ENCODE peak calls at places on chromosome 18, in nine cellular contexts. A is M059J; G is stimulated activated CD8-positive, alpha-beta memory T cell treated with anti-CD3 and anti-CD28 coated beads, Interleukin-15, amount 100 ng/mL, for 48 hours; W is DMS153; Q is activated T-helper 1 cell treated with anti-CD3 and anti-CD28 coated beads, Interleukin-12 subunit alpha, Interleukin-12 subunit beta, Interleukin-2, Interleukin-4 antibody, amounts not matched to agents 30 ng/mL and 10 ng/mL and 1 ng/mL, durations not matched to agents 14 hours and 24 hours and 36 hours; V is fibroblast of the aortic adventitia; X is glutamatergic neuron; T is NCI-H1694 treated with DMSO at 0.1 percent for 48 hours; S is naive thymus-derived CD4-positive, alpha-beta T cell. F is an unnamed sample.
A peak's percentile ranks its signal among the peaks of the same experiment; 100 is the strongest.

GRCh38 chr18:47772374-47773248 is 157.8 kb downstream of the SMAD2 start:
- DNase-seq in S (no peak), T (peak; percentile 3), A (peak; percentile 70), Q (peak; percentile 50), V (peak; percentile 53), X (peak; percentile 80), G (peak; percentile 24), W (peak; percentile 43), F (peak; percentile 88)

GRCh38 chr18:42268186-42268725 is 313.2 kb downstream of the PIK3C3 start:
- DNase-seq in G (no peak), X (no peak), A (peak; percentile 53), V (no peak), T (no peak), W (no peak), Q (no peak), S (no peak), F (peak; percentile 14)

GRCh38 chr18:13893418-13893760 is 21.9 kb downstream of the MC2R start:
- DNase-seq in T (no peak), A (no peak), Q (no peak), S (no peak), W (no peak), G (no peak), V (no peak), X (no peak), F (no peak)

GRCh38 chr18:46462523-46462922 is 194.5 kb downstream of the LOXHD1 start:
- DNase-seq in V (no peak), A (no peak), X (peak; percentile 40), S (no peak), Q (no peak), W (no peak), T (no peak), G (no peak), F (no peak)

GRCh38 chr18:48734460-48734859 is 195.6 kb downstream of the CTIF start:
- DNase-seq in A (peak; percentile 37), V (no peak), S (no peak), G (no peak), W (no peak), Q (no peak), X (no peak), T (no peak), F (no peak)

GRCh38 chr18:62341423-62341920 is 16.4 kb downstream of the TNFRSF11A start:
- DNase-seq in S (no peak), W (peak; percentile 27), V (no peak), X (no peak), Q (no peak), G (no peak), T (no peak), A (no peak), F (no peak)

GRCh38 chr18:23631746-23632145 is 31.0 kb downstream of the ANKRD29 start:
- DNase-seq in T (no peak), Q (no peak), A (no peak), W (peak; percentile 30), X (no peak), G (no peak), V (no peak), S (no peak), F (no peak)

GRCh38 chr18:24947521-24948305 is 404.3 kb downstream of the ZNF521 start:
- DNase-seq in T (no peak), W (no peak), X (no peak), S (no peak), V (no peak), Q (no peak), G (no peak), A (no peak), F (no peak)

GRCh38 chr18:49520661-49521145 is 33.7 kb upstream of the C18orf32 start:
- DNase-seq in A (peak; percentile 51), W (no peak), X (no peak), Q (no peak), G (no peak), V (peak; percentile 48), S (no peak), T (no peak), F (peak; percentile 71)

GRCh38 chr18:37676276-37676675 is 110.7 kb upstream of the CELF4 start:
- DNase-seq in W (no peak), X (no peak), A (no peak), S (no peak), T (no peak), V (no peak), Q (no peak), G (no peak), F (no peak)

GRCh38 chr18:3984163-3984757 is 470.8 kb downstream of the DLGAP1 start:
- DNase-seq in T (no peak), S (no peak), X (no peak), V (no peak), W (no peak), G (no peak), Q (no peak), A (no peak), F (no peak)

GRCh38 chr18:79914614-79915160 is 36.8 kb downstream of the SLC66A2 start:
- DNase-seq in V (no peak), W (no peak), G (no peak), Q (no peak), S (no peak), A (no peak), X (no peak), T (no peak), F (no peak)

GRCh38 chr18:63979409-63979908 is 9.6 kb downstream of the SERPINB8 start:
- DNase-seq in W (peak; percentile 52), G (no peak), V (peak; percentile 80), Q (peak; percentile 19), S (no peak), X (peak; percentile 41), A (peak; percentile 71), T (peak; percentile 24), F (peak; percentile 47)

GRCh38 chr18:13868501-13869271 is 44.7 kb downstream of the MC5R start:
- DNase-seq in Q (no peak), V (no peak), X (peak; percentile 34), T (no peak), A (no peak), S (no peak), W (no peak), G (no peak), F (no peak)

GRCh38 chr18:8073167-8073566 is 506.1 kb downstream of the PTPRM start:
- DNase-seq in X (no peak), A (no peak), G (no peak), Q (no peak), S (no peak), T (no peak), W (no peak), V (no peak), F (no peak)

GRCh38 chr18:77872166-77872565 is 622.5 kb downstream of the GALR1 start:
- DNase-seq in A (no peak), S (no peak), G (no peak), X (no peak), Q (no peak), V (no peak), T (no peak), W (no peak), F (no peak)

GRCh38 chr18:75226301-75226955 is 15.8 kb downstream of the TSHZ1 start:
- DNase-seq in W (no peak), X (peak; percentile 41), S (no peak), Q (no peak), V (no peak), A (no peak), G (no peak), T (no peak), F (no peak)

GRCh38 chr18:68459968-68460367 is 254.9 kb downstream of the TMX3 start:
- DNase-seq in X (no peak), G (no peak), W (no peak), Q (no peak), T (no peak), V (no peak), A (no peak), S (no peak), F (no peak)

GRCh38 chr18:23838801-23839366 is 149.6 kb downstream of the LAMA3 start:
- DNase-seq in W (no peak), T (no peak), S (no peak), G (no peak), Q (no peak), V (peak; percentile 32), X (no peak), A (peak; percentile 85), F (no peak)

GRCh38 chr18:50819027-50819726 is 639 bp downstream of the MRO start:
- DNase-seq in Q (no peak), T (no peak), X (no peak), W (no peak), V (peak; percentile 47), G (no peak), A (peak; percentile 15), S (no peak), F (peak; percentile 54)

GRCh38 chr18:37847544-37847943 is 281.9 kb upstream of the CELF4 start:
- DNase-seq in S (no peak), Q (no peak), A (no peak), V (no peak), G (no peak), T (no peak), X (no peak), W (no peak), F (no peak)

GRCh38 chr18:76462326-76462694 is 32.7 kb downstream of the ZNF516 start:
- DNase-seq in X (no peak), A (no peak), S (no peak), G (no peak), Q (no peak), T (no peak), V (no peak), W (no peak), F (no peak)

GRCh38 chr18:54086863-54087262 is 137.6 kb downstream of the MBD2 start:
- DNase-seq in T (no peak), G (no peak), S (no peak), V (no peak), Q (no peak), A (no peak), W (no peak), X (no peak), F (no peak)

GRCh38 chr18:48776641-48777025 is 174.1 kb downstream of the SMAD7 start:
- DNase-seq in T (peak; percentile 4), G (no peak), X (no peak), Q (no peak), S (no peak), W (no peak), V (no peak), A (no peak), F (no peak)

GRCh38 chr18:35983818-35984217 is 11.3 kb downstream of the RMP24 start:
- DNase-seq in X (no peak), Q (no peak), S (no peak), G (no peak), W (no peak), V (peak; percentile 14), T (no peak), A (no peak), F (no peak)

GRCh38 chr18:7585272-7585670 is 18.2 kb downstream of the PTPRM start:
- DNase-seq in Q (no peak), T (no peak), S (no peak), X (no peak), G (no peak), V (peak; percentile 44), A (no peak), W (no peak), F (no peak)

GRCh38 chr18:3350566-3351527 is 88.9 kb downstream of the MYL12B start:
- DNase-seq in W (no peak), Q (no peak), T (no peak), V (no peak), S (no peak), G (no peak), A (peak; percentile 83), X (no peak), F (no peak)

GRCh38 chr18:80009661-80010550 is 21.5 kb upstream of the TXNL4A start:
- DNase-seq in W (no peak), X (no peak), T (no peak), S (no peak), Q (no peak), G (no peak), V (peak; percentile 98), A (peak; percentile 99), F (no peak)

GRCh38 chr18:59546164-59546563 is 151.1 kb downstream of the CCBE1 start:
- DNase-seq in Q (no peak), S (no peak), G (no peak), A (peak; percentile 42), V (peak; percentile 84), X (no peak), T (no peak), W (no peak), F (no peak)

GRCh38 chr18:27250471-27250870 is 65.4 kb upstream of the CHST9 start:
- DNase-seq in X (no peak), W (no peak), A (no peak), V (no peak), T (no peak), G (no peak), S (no peak), Q (no peak), F (no peak)

GRCh38 chr18:3262234-3263171 is 570 bp downstream of the MYL12B start:
- DNase-seq in V (peak; percentile 50), S (peak; percentile 30), Q (peak; percentile 10), X (no peak), A (peak; percentile 60), W (no peak), T (no peak), G (no peak), F (no peak)

F was measured in HAP-1.